ENCODE peak calls at places on chromosomes 1 and 21, in nine cellular contexts. L is erythroblast; V is NCI-H748 treated with DMSO at 0.1 percent for 48 hours; F is neural progenitor cell; Y is activated T-cell treated with anti-CD3 and anti-CD28 coated beads for 24 hours; P is GM12865; W is mesenteric fat pad; D is fibroblast of villous mesenchyme; G is stimulated activated effector memory CD8-positive, alpha-beta T cell treated with anti-CD3 and anti-CD28 coated beads, Interleukin-12 subunit alpha, Interleukin-12 subunit beta, amount 100 ng/mL, for 72 hours. O is an unnamed sample.

GRCh38 chr1:85200870-85201339 is at the start of gene SYDE2:
- DNase-seq in L (peak), V (peak), F (peak), Y (peak), P (peak), W (peak), D (peak), G (peak), O (peak)

GRCh38 chr21:36879827-36880226 is 86.6 kb downstream of the HLCS start:
- DNase-seq in L (no peak), V (no peak), F (no peak), Y (no peak), P (no peak), W (no peak), D (no peak), G (no peak), O (no peak)

GRCh38 chr1:44587796-44588460 is 86.4 kb downstream of the TMEM53 start:
- DNase-seq in L (no peak), V (no peak), F (no peak), Y (no peak), P (no peak), W (no peak), D (no peak), G (no peak), O (peak)

GRCh38 chr1:214514032-214514818 is 37.2 kb downstream of the PTPN14 start:
- DNase-seq in L (no peak), V (no peak), F (peak), Y (no peak), P (no peak), W (no peak), D (peak), G (no peak), O (peak)

GRCh38 chr1:88892146-88892877 is 945 bp upstream of the GTF2B start:
- DNase-seq in L (peak), V (peak), F (no peak), Y (no peak), P (peak), W (no peak), D (peak), G (no peak), O (peak)

GRCh38 chr1:207029991-207030521 is 2.5 kb downstream of the C1orf116 start:
- DNase-seq in L (no peak), V (no peak), F (no peak), Y (no peak), P (no peak), W (no peak), D (peak), G (no peak), O (peak)

GRCh38 chr1:159653201-159653600 is 61.2 kb downstream of the CRP start:
- DNase-seq in L (no peak), V (no peak), F (no peak), Y (no peak), P (no peak), W (no peak), D (no peak), G (no peak), O (no peak)

GRCh38 chr1:243924188-243924587 is 74.1 kb upstream of the AKT3 start:
- DNase-seq in L (no peak), V (no peak), F (no peak), Y (no peak), P (no peak), W (no peak), D (peak), G (no peak), O (peak)

GRCh38 chr1:156923565-156924477 is 3.4 kb downstream of the LRRC71 start:
- DNase-seq in L (no peak), V (no peak), F (peak), Y (no peak), P (no peak), W (no peak), D (no peak), G (no peak), O (no peak)

GRCh38 chr1:110165761-110166231 is 15.5 kb downstream of the SLC6A17 start:
- DNase-seq in L (no peak), V (no peak), F (no peak), Y (no peak), P (no peak), W (no peak), D (no peak), G (no peak), O (no peak)

GRCh38 chr1:57131701-57132394 is 166.0 kb upstream of the C8B start:
- DNase-seq in L (no peak), V (no peak), F (no peak), Y (no peak), P (no peak), W (no peak), D (no peak), G (no peak), O (no peak)

GRCh38 chr1:204923626-204924012 is 53.0 kb downstream of the NFASC start:
- DNase-seq in L (no peak), V (no peak), F (no peak), Y (no peak), P (no peak), W (no peak), D (no peak), G (no peak), O (no peak)

GRCh38 chr1:36432616-36433015 is 17.6 kb downstream of the OSCP1 start:
- DNase-seq in L (no peak), V (no peak), F (no peak), Y (no peak), P (no peak), W (no peak), D (no peak), G (no peak), O (peak)

GRCh38 chr21:39251326-39251725 is 62.1 kb downstream of the BRWD1 start:
- DNase-seq in L (no peak), V (no peak), F (no peak), Y (no peak), P (no peak), W (no peak), D (peak), G (no peak), O (no peak)

GRCh38 chr1:203124546-203125317 is 2.8 kb upstream of the ADORA1 start:
- DNase-seq in L (no peak), V (no peak), F (no peak), Y (no peak), P (no peak), W (no peak), D (no peak), G (no peak), O (no peak)

GRCh38 chr1:5980314-5981008 is 11.8 kb downstream of the NPHP4 start:
- DNase-seq in L (no peak), V (no peak), F (peak), Y (no peak), P (no peak), W (no peak), D (peak), G (no peak), O (no peak)

GRCh38 chr1:154747841-154748766 is 122.0 kb downstream of the KCNN3 start:
- DNase-seq in L (no peak), V (no peak), F (peak), Y (peak), P (peak), W (peak), D (no peak), G (peak), O (no peak)

GRCh38 chr21:43316156-43316845 is 110.6 kb downstream of the SIK1 start:
- DNase-seq in L (no peak), V (no peak), F (no peak), Y (no peak), P (no peak), W (no peak), D (no peak), G (no peak), O (no peak)

GRCh38 chr21:38945536-38946245 is 140.0 kb downstream of the ETS2 start:
- DNase-seq in L (no peak), V (peak), F (peak), Y (no peak), P (no peak), W (peak), D (peak), G (no peak), O (peak)

GRCh38 chr1:117928881-117929339 is 511 bp downstream of the GDAP2 start:
- DNase-seq in L (peak), V (peak), F (peak), Y (peak), P (peak), W (no peak), D (peak), G (no peak), O (peak)

GRCh38 chr1:211750599-211750998 is 75.2 kb upstream of the NEK2 start:
- DNase-seq in L (peak), V (no peak), F (no peak), Y (no peak), P (no peak), W (no peak), D (peak), G (no peak), O (no peak)

GRCh38 chr1:56819393-56819899 is at the start of gene FYB2:
- DNase-seq in L (no peak), V (no peak), F (peak), Y (no peak), P (no peak), W (no peak), D (no peak), G (no peak), O (no peak)

GRCh38 chr1:96804649-96805048 is 83.1 kb downstream of the PTBP2 start:
- DNase-seq in L (no peak), V (no peak), F (no peak), Y (no peak), P (no peak), W (no peak), D (peak), G (no peak), O (no peak)

GRCh38 chr1:233245191-233245765 is 50.2 kb downstream of the PCNX2 start:
- DNase-seq in L (no peak), V (no peak), F (no peak), Y (no peak), P (no peak), W (no peak), D (no peak), G (no peak), O (no peak)

GRCh38 chr1:94335950-94336349 is 82.2 kb upstream of the ABCD3 start:
- DNase-seq in L (peak), V (peak), F (peak), Y (no peak), P (peak), W (no peak), D (peak), G (no peak), O (peak)

O was measured in renal cortical epithelial cell.